ENCODE peak calls at places on chromosome 1, in six cellular contexts. R is hepatocyte, M is cardiac muscle cell, P is GM23248, Q is esophagus squamous epithelium, Z is fibroblast of lung. K is an unnamed sample.

GRCh38 chr1:31432592-31433395 is 19.8 kb downstream of the SERINC2 start:
- DNase-seq in R (no peak), M (no peak), Z (no peak), Q (no peak), P (no peak), K (no peak)

GRCh38 chr1:50123071-50123470 is 14.4 kb downstream of the ELAVL4 start:
- DNase-seq in P (no peak), Q (no peak), Z (no peak), R (no peak), M (no peak), K (no peak)

GRCh38 chr1:86436041-86436440 is 12.1 kb downstream of the CLCA2 start:
- DNase-seq in Z (peak; percentile 8), P (no peak), M (no peak), Q (no peak), R (no peak), K (no peak)

GRCh38 chr1:32801096-32801713 is 16.0 kb downstream of the YARS1 start:
- DNase-seq in P (no peak), Z (peak; percentile 93), M (no peak), Q (no peak), R (no peak), K (no peak)

GRCh38 chr1:12630946-12631540 is 12.8 kb upstream of the AADACL4 start:
- DNase-seq in Z (no peak), Q (no peak), R (no peak), P (peak; percentile 32), M (no peak), K (no peak)

GRCh38 chr1:5390497-5390896 is 601.7 kb downstream of the NPHP4 start:
- DNase-seq in Q (no peak), Z (no peak), P (no peak), R (no peak), M (no peak), K (no peak)

GRCh38 chr1:22553104-22553880 is 10.0 kb upstream of the EPHA8 start:
- DNase-seq in M (no peak), Z (no peak), R (no peak), P (no peak), Q (no peak), K (no peak)

GRCh38 chr1:109425902-109426277 is 358 bp downstream of the PSMA5 start:
- DNase-seq in R (peak; percentile 77), Z (peak; percentile 54), Q (no peak), P (peak; percentile 89), M (no peak), K (peak; percentile 79)

GRCh38 chr1:154998201-154998780 is 4.3 kb upstream of the ZBTB7B start:
- DNase-seq in M (no peak), Q (no peak), P (no peak), Z (no peak), R (no peak), K (no peak)

GRCh38 chr1:31705080-31705866 is 1.5 kb upstream of the COL16A1 start:
- DNase-seq in M (peak; percentile 51), Z (peak; percentile 53), Q (no peak), R (peak; percentile 91), P (peak; percentile 82), K (no peak)

GRCh38 chr1:225343618-225344017 is 84.2 kb downstream of the LBR start:
- DNase-seq in Q (no peak), R (no peak), Z (peak; percentile 6), M (no peak), P (peak; percentile 24), K (no peak)

GRCh38 chr1:115567431-115567830 is 74.3 kb upstream of the VANGL1 start:
- DNase-seq in Z (no peak), Q (no peak), M (no peak), R (no peak), P (peak; percentile 20), K (no peak)

GRCh38 chr1:189305279-189305678 is 1172.4 kb downstream of the BRINP3 start:
- DNase-seq in M (no peak), Z (no peak), R (no peak), P (no peak), Q (no peak), K (no peak)

DNA sequence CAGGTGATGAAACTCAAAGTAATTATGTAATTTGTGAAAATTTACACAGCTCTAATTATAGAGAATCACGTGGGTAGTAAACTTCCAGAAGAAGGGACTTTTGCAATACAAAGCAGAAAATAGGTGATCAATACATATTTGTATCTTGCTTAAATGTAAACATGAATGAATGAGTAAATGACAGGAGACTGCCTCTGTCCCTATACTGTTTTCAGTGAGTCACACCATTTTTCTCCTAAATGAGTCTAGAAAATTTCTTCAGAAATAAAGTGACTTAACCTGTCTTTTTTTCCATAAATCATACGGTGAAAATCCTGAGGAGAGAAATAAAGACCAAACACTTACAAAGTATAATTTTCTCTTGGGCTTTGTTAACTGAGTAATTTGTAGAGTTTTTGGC is 11.9 kb downstream of the RAP1A start:
- DNase-seq in R (no peak), Q (no peak), M (no peak), Z (no peak), P (no peak), K (no peak)
- H3K4me1 ChIP-seq in R (no peaks in the 10 kb centered on the region), Q (peaks cover 72% of the 10 kb centered on the region), M (peaks cover 11% of the 10 kb centered on the region), Z (peaks cover 2% of the 10 kb centered on the region), P (peaks cover 2% of the 10 kb centered on the region), K (peaks cover 56% of the 10 kb centered on the region)

GRCh38 chr1:27571439-27572018 is 32.4 kb downstream of the AHDC1 start:
- DNase-seq in M (no peak), P (no peak), Z (no peak), R (no peak), Q (no peak), K (no peak)

GRCh38 chr1:27574001-27574781 is 29.8 kb downstream of the AHDC1 start:
- DNase-seq in P (no peak), Z (no peak), M (no peak), Q (no peak), R (peak; percentile 19), K (no peak)

GRCh38 chr1:27570823-27571222 is 33.1 kb downstream of the AHDC1 start:
- DNase-seq in Q (no peak), M (peak; percentile 80), R (no peak), Z (no peak), P (no peak), K (no peak)

GRCh38 chr1:27572019-27572678 is 31.8 kb downstream of the AHDC1 start:
- DNase-seq in R (no peak), M (no peak), Q (no peak), Z (no peak), P (no peak), K (no peak)

GRCh38 chr1:27572679-27573426 is 31.1 kb downstream of the AHDC1 start:
- DNase-seq in R (peak; percentile 23), Z (peak; percentile 39), M (peak; percentile 54), Q (no peak), P (peak; percentile 78), K (no peak)
- H3K4me1 ChIP-seq in R (peaks cover 91% of the 10 kb centered on the region), Z (peaks cover 69% of the 10 kb centered on the region), M (peaks cover 87% of the 10 kb centered on the region), Q (peaks cover 100% of the 10 kb centered on the region), P (peaks cover 49% of the 10 kb centered on the region), K (peaks cover 95% of the 10 kb centered on the region)

DNA sequence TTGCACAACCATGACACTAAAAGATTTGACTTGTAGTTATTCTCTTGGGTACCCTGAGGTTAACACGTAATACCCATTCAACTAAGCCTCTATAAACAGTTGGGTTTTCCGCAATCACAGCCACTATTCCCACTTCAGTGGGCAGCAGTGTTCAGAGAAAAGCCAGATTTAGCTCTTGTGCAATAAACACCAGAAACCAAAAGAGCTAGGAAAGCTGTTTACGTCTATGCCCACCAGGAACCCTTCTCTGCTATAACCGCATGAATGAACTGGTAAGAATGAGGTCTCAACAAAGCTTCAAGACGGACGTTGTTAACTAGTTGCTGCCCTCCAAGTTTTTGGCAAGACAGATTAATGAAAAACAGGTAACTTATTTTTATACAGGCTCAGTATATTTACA is 101.3 kb downstream of the SLC45A1 start:
- DNase-seq in P (peak; percentile 44), Z (no peak), R (no peak), M (no peak), Q (no peak), K (no peak)
- H3K4me1 ChIP-seq in P (peaks cover 34% of the 10 kb centered on the region), Z (peaks cover 11% of the 10 kb centered on the region), R (peaks cover 40% of the 10 kb centered on the region), M (peaks cover 38% of the 10 kb centered on the region), Q (peaks cover 86% of the 10 kb centered on the region), K (peaks cover 70% of the 10 kb centered on the region)

GRCh38 chr1:167661527-167662436 is 31.8 kb downstream of the RCSD1 start:
- DNase-seq in Q (no peak), Z (peak; percentile 83), M (no peak), P (peak; percentile 98), R (peak; percentile 52), K (no peak)
- H3K4me1 ChIP-seq in Q (peaks cover 80% of the 10 kb centered on the region), Z (peaks cover 22% of the 10 kb centered on the region), M (peaks cover 60% of the 10 kb centered on the region), P (peaks cover 46% of the 10 kb centered on the region), R (peaks cover 10% of the 10 kb centered on the region), K (peaks cover 47% of the 10 kb centered on the region)

GRCh38 chr1:163169553-163169952 is 33.2 kb downstream of the RGS5 start:
- DNase-seq in P (no peak), M (no peak), Q (no peak), R (no peak), Z (peak; percentile 56), K (no peak)
- H3K4me1 ChIP-seq in P (peaks cover 67% of the 10 kb centered on the region), M (no peaks in the 10 kb centered on the region), Q (peaks cover 57% of the 10 kb centered on the region), R (no peaks in the 10 kb centered on the region), Z (peaks cover 33% of the 10 kb centered on the region), K (peaks cover 32% of the 10 kb centered on the region)

GRCh38 chr1:6923955-6924890 is 139.0 kb downstream of the CAMTA1 start:
- DNase-seq in Z (no peak), Q (no peak), M (no peak), R (no peak), P (no peak), K (no peak)
- H3K4me1 ChIP-seq in Z (no peaks in the 10 kb centered on the region), Q (peaks cover 26% of the 10 kb centered on the region), M (peaks cover 19% of the 10 kb centered on the region), R (no peaks in the 10 kb centered on the region), P (no peaks in the 10 kb centered on the region), K (no peaks in the 10 kb centered on the region)

K was measured in lower lobe of right lung.